ENCODE peak calls at places on chromosomes 1 and 21, in six cellular contexts. B, T, W, Q, X and H are unnamed samples.

GRCh38 chr1:156926175-156926574 is 5.7 kb downstream of the LRRC71 start:
- DNase-seq in B (no peak), W (no peak), Q (no peak), X (no peak), T (no peak), H (peak)

GRCh38 chr21:31184462-31184861 is 146.2 kb upstream of the KRTAP19-8 start:
- DNase-seq in X (peak), W (peak), T (peak), B (no peak), Q (no peak), H (no peak)

GRCh38 chr1:209601809-209602657 is 18.5 kb downstream of the CAMK1G start:
- DNase-seq in B (no peak), T (no peak), X (no peak), Q (no peak), W (no peak), H (peak)

GRCh38 chr1:38538834-38539233 is 320.7 kb downstream of the RRAGC start:
- DNase-seq in T (no peak), X (no peak), Q (no peak), W (no peak), B (no peak), H (no peak)

GRCh38 chr1:68237040-68237439 is 4.7 kb upstream of the WLS start:
- DNase-seq in W (no peak), Q (no peak), T (no peak), X (no peak), B (no peak), H (no peak)

GRCh38 chr1:233617025-233617424 is 3.1 kb downstream of the KCNK1 start:
- DNase-seq in X (no peak), T (no peak), B (no peak), W (no peak), Q (no peak), H (no peak)

GRCh38 chr1:28642847-28643635 is at the start of gene TAF12:
- DNase-seq in B (peak), Q (peak), W (peak), T (peak), X (peak), H (peak)

GRCh38 chr1:179762241-179762640 is 19.1 kb downstream of the FAM163A start:
- DNase-seq in X (no peak), Q (no peak), B (no peak), T (no peak), W (no peak), H (no peak)

GRCh38 chr1:205811660-205812059 is 1.3 kb downstream of the SLC41A1 start:
- DNase-seq in Q (peak), W (no peak), B (no peak), T (no peak), X (no peak), H (no peak)

GRCh38 chr1:28580706-28581530 is 11.1 kb upstream of the RAB42 start:
- DNase-seq in B (no peak), X (peak), T (no peak), W (peak), Q (peak), H (peak)

GRCh38 chr1:59057211-59057694 is 239.6 kb upstream of the FGGY start:
- DNase-seq in B (peak), T (no peak), X (no peak), Q (no peak), W (no peak), H (peak)